ENCODE peak calls at places on chromosome 4, in eight cellular contexts. E is lung, L is DMS79 treated with DMSO at 0.1 percent for 48 hours, C is A549, J is choroid plexus epithelial cell, M is NCI-H524, Q is HTR-8/SVneo, U is AG09309. B is an unnamed sample.

GRCh38 chr4:2535386-2536192 is 858 bp upstream of the FAM193A start:
- DNase-seq in U (no peak), C (no peak), M (no peak), J (peak), E (peak), L (no peak), Q (no peak), B (no peak)

GRCh38 chr4:120718979-120719566 is 203.5 kb downstream of the PRDM5 start:
- DNase-seq in C (no peak), L (no peak), U (no peak), Q (peak), M (no peak), J (peak), E (no peak), B (no peak)

GRCh38 chr4:183328832-183329231 is 6.6 kb upstream of the CLDN24 start:
- DNase-seq in M (no peak), L (no peak), J (peak), E (no peak), C (no peak), Q (peak), U (no peak), B (no peak)

GRCh38 chr4:31045151-31045550 is 325.0 kb downstream of the PCDH7 start:
- DNase-seq in L (no peak), E (no peak), U (no peak), J (peak), M (no peak), C (no peak), Q (no peak), B (no peak)

GRCh38 chr4:1980561-1981041 is 28.2 kb downstream of the NELFA start:
- DNase-seq in U (no peak), Q (no peak), J (no peak), L (no peak), M (no peak), C (no peak), E (no peak), B (no peak)

GRCh38 chr4:139609647-139610046 is 53.6 kb upstream of the SETD7 start:
- DNase-seq in U (no peak), E (no peak), C (no peak), M (no peak), L (no peak), Q (no peak), J (no peak), B (no peak)

GRCh38 chr4:161121451-161121850 is 1042.3 kb downstream of the FSTL5 start:
- DNase-seq in U (no peak), J (peak), M (no peak), C (no peak), E (no peak), Q (no peak), L (no peak), B (no peak)

GRCh38 chr4:44738615-44739014 is 12.3 kb upstream of the GNPDA2 start:
- DNase-seq in E (no peak), U (no peak), L (no peak), C (no peak), J (peak), M (no peak), Q (no peak), B (no peak)

GRCh38 chr4:183444149-183444952 is at the start of gene CDKN2AIP:
- DNase-seq in Q (peak), C (peak), L (peak), U (peak), J (peak), E (peak), M (peak), B (peak)

GRCh38 chr4:54050214-54050904 is 14.0 kb downstream of the CHIC2 start:
- DNase-seq in U (no peak), E (no peak), M (no peak), J (peak), C (no peak), L (no peak), Q (no peak), B (no peak)

GRCh38 chr4:100288167-100288566 is 97.9 kb upstream of the DDIT4L start:
- DNase-seq in Q (no peak), E (no peak), M (no peak), L (no peak), U (no peak), C (no peak), J (peak), B (no peak)

GRCh38 chr4:32824321-32824720 is 2104.2 kb downstream of the PCDH7 start:
- DNase-seq in U (no peak), L (no peak), Q (no peak), C (no peak), J (peak), E (no peak), M (no peak), B (no peak)